ENCODE peak calls at places on chromosomes 12 and 14, in seven cellular contexts. F is tibial nerve, N is transverse colon, Z is PC-9, M is heart right ventricle, T is iPS DF 6.9, P is IMR-90. A is an unnamed sample.

GRCh38 chr14:22877000-22877501 is 5.5 kb downstream of the LRP10 start:
- DNase-seq in Z (no peak), F (no peak), N (no peak), M (no peak), P (no peak), T (no peak), A (no peak)

GRCh38 chr14:89452281-89452680 is 35.2 kb upstream of the FOXN3 start:
- DNase-seq in F (no peak), P (no peak), Z (no peak), T (no peak), M (no peak), N (no peak), A (no peak)

GRCh38 chr14:101246894-101247853 is 314.1 kb upstream of the DIO3 start:
- DNase-seq in M (no peak), N (no peak), Z (no peak), T (no peak), P (no peak), F (no peak), A (no peak)

GRCh38 chr12:113070117-113070906 is 13.8 kb downstream of the DTX1 start:
- DNase-seq in N (peak), P (no peak), T (no peak), M (peak), F (no peak), Z (no peak), A (no peak)

GRCh38 chr12:12896261-12896660 is 4.9 kb downstream of the GPRC5A start:
- DNase-seq in P (peak), N (no peak), M (no peak), Z (peak), T (no peak), F (no peak), A (peak)

GRCh38 chr12:92208613-92209121 is 63.0 kb upstream of the BTG1 start:
- DNase-seq in F (peak), P (peak), Z (peak), N (no peak), T (no peak), M (no peak), A (peak)

GRCh38 chr12:6684609-6685008 is 4.6 kb downstream of the ZNF384 start:
- DNase-seq in Z (peak), P (peak), M (no peak), T (no peak), N (no peak), F (peak), A (peak)

GRCh38 chr12:3087758-3088157 is 10.6 kb downstream of the TSPAN9 start:
- DNase-seq in N (no peak), M (no peak), T (no peak), F (no peak), Z (peak), P (no peak), A (no peak)

GRCh38 chr14:93114068-93114710 is 1.5 kb downstream of the ITPK1 start:
- DNase-seq in T (no peak), P (no peak), M (no peak), F (no peak), Z (no peak), N (no peak), A (no peak)

GRCh38 chr14:68248481-68249255 is 429.1 kb downstream of the RAD51B start:
- DNase-seq in F (no peak), N (no peak), T (no peak), Z (peak), P (peak), M (peak), A (peak)

GRCh38 chr14:57168138-57168695 is 100.5 kb downstream of the EXOC5 start:
- DNase-seq in T (no peak), N (no peak), F (no peak), Z (no peak), P (no peak), M (no peak), A (no peak)

GRCh38 chr12:46303039-46303666 is 34.3 kb upstream of the SLC38A1 start:
- DNase-seq in P (peak), T (peak), M (no peak), F (peak), Z (no peak), N (peak), A (peak)

GRCh38 chr12:79174656-79175055 is 310.1 kb downstream of the SYT1 start:
- DNase-seq in T (no peak), N (no peak), F (no peak), M (no peak), Z (no peak), P (peak), A (peak)

GRCh38 chr14:60657609-60657983 is 8.3 kb upstream of the SIX1 start:
- DNase-seq in P (no peak), N (no peak), M (no peak), T (no peak), F (no peak), Z (no peak), A (no peak)

GRCh38 chr14:44029933-44030332 is 477.1 kb downstream of the FSCB start:
- DNase-seq in T (no peak), N (no peak), P (no peak), F (no peak), M (no peak), Z (no peak), A (no peak)

GRCh38 chr14:99857551-99857950 is 64.3 kb downstream of the EML1 start:
- DNase-seq in M (no peak), P (no peak), Z (no peak), T (no peak), N (no peak), F (no peak), A (no peak)

GRCh38 chr14:29446971-29447370 is 480.7 kb downstream of the PRKD1 start:
- DNase-seq in F (no peak), P (no peak), Z (no peak), T (no peak), N (no peak), M (no peak), A (no peak)

GRCh38 chr12:115149685-115150378 is 465.9 kb upstream of the TBX3 start:
- DNase-seq in M (no peak), N (no peak), T (no peak), P (peak), F (no peak), Z (no peak), A (no peak)

GRCh38 chr12:110846615-110847566 is at the start of gene CCDC63:
- DNase-seq in M (peak), P (no peak), F (peak), Z (no peak), N (peak), T (no peak), A (peak)

GRCh38 chr12:19945559-19946485 is 422.5 kb upstream of the PDE3A start:
- DNase-seq in P (peak), T (no peak), Z (no peak), F (no peak), N (no peak), M (no peak), A (peak)

GRCh38 chr12:109998904-109999648 is at the start of gene ANKRD13A:
- DNase-seq in P (peak), M (peak), N (peak), Z (peak), T (peak), F (peak), A (peak)

GRCh38 chr14:72261068-72261467 is 328.8 kb downstream of the RGS6 start:
- DNase-seq in F (no peak), P (no peak), Z (no peak), T (no peak), M (no peak), N (no peak), A (no peak)

GRCh38 chr12:86712425-86712843 is 456.2 kb upstream of the MGAT4C start:
- DNase-seq in P (peak), Z (peak), M (no peak), T (no peak), N (no peak), F (no peak), A (no peak)

GRCh38 chr12:55970775-55971174 is 3.1 kb upstream of the RAB5B start:
- DNase-seq in F (no peak), T (no peak), Z (no peak), M (no peak), N (no peak), P (peak), A (no peak)

GRCh38 chr14:100669011-100669412 is 57.7 kb upstream of the DLK1 start:
- DNase-seq in Z (no peak), N (no peak), P (no peak), F (no peak), T (no peak), M (no peak), A (no peak)

GRCh38 chr14:99590746-99591555 is 13.1 kb downstream of the CCDC85C start:
- DNase-seq in M (peak), T (no peak), P (peak), F (no peak), N (no peak), Z (no peak), A (peak)

GRCh38 chr14:98952595-98953325 is 319.2 kb downstream of the BCL11B start:
- DNase-seq in F (no peak), Z (no peak), N (no peak), P (no peak), T (no peak), M (no peak), A (peak)

GRCh38 chr12:132487311-132487741 is 2.6 kb upstream of the FBRSL1 start:
- DNase-seq in P (no peak), N (no peak), Z (no peak), M (peak), F (no peak), T (no peak), A (no peak)

GRCh38 chr12:30792648-30793499 is 38.1 kb upstream of the CAPRIN2 start:
- DNase-seq in Z (peak), M (no peak), T (no peak), F (no peak), P (peak), N (no peak), A (no peak)

GRCh38 chr14:21723431-21724045 is 49.9 kb upstream of the OR4E1 start:
- DNase-seq in N (peak), F (no peak), T (peak), P (no peak), M (no peak), Z (no peak), A (peak)

GRCh38 chr14:59097681-59098080 is 90.8 kb upstream of the DAAM1 start:
- DNase-seq in P (peak), N (no peak), M (no peak), T (no peak), F (no peak), Z (no peak), A (peak)

GRCh38 chr12:42958271-42958674 is 368.7 kb upstream of the PRICKLE1 start:
- DNase-seq in Z (no peak), P (peak), T (no peak), M (no peak), F (no peak), N (no peak), A (peak)

DNA sequence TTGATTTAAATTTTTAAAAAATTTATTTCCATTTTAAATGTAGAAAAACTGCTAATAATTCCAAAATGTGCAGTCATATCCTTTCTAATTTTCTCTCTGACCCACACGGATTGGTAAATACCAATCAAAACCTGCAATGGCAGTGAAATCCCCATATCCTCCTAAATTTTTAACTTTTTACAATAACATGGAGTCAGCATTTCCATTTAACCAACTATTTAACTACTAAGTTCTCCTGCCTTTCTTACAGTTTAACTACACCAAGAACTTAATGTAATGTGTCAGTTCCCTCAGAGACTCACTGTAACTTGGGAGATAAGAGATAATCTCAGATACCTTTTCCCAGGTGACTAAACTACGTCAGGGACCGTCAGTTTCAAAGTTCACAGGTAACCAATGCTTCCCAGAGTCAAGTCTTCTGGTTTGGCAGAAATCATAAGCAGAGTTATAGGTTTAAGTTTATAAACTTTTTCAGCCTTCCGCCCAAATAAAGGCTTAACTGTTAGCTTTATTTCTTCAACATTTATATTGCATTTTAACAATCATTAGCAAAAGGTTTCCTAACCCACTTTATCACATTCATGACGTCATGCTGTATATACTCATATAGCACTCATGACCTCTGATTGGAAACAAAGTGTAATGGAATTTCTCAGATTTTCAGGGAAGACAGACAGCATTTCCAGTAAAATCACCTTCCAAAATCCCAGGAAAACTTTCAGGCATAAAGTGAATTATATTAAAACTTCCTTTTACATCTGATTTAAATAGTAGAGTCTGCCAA is 7.6 kb downstream of the KRAS start:
- DNase-seq in T (no peak), Z (no peak), M (no peak), F (no peak), N (peak), P (peak), A (peak)
- H3K27ac ChIP-seq in T (no peak), Z (no peak), M (no peak), F (no peak), N (peak), P (no peak), A (peak)

DNA sequence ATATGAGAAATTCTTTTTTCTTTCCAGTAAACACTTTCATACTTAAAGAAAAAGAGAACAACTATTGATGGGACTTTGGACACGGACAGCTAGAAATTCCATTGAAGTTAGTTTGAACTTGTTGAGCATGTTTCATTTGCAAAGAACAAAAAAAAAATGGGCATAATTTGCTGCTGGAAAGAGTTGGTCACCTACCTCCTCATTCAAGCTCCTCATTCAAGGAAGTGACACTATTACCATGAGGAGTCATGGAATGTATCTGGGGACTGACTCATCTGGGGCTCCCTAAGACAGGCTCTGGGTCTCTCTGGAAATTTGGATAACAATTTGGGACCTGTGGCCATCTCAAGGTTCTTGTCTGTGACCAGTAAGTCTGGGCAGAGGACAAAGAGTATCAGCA is 50.4 kb downstream of the KICS2 start:
- DNase-seq in Z (peak), N (no peak), F (no peak), P (peak), M (no peak), T (no peak), A (peak)
- H3K27ac ChIP-seq in Z (peak), N (no peak), F (no peak), P (peak), M (no peak), T (no peak), A (no peak)

GRCh38 chr12:48865441-48866290 is at the start of gene RND1:
- DNase-seq in T (peak), N (peak), P (peak), Z (peak), M (peak), F (peak), A (peak)
- H3K27ac ChIP-seq in T (no peak), N (peak), P (no peak), Z (peak), M (peak), F (peak), A (no peak)

DNA sequence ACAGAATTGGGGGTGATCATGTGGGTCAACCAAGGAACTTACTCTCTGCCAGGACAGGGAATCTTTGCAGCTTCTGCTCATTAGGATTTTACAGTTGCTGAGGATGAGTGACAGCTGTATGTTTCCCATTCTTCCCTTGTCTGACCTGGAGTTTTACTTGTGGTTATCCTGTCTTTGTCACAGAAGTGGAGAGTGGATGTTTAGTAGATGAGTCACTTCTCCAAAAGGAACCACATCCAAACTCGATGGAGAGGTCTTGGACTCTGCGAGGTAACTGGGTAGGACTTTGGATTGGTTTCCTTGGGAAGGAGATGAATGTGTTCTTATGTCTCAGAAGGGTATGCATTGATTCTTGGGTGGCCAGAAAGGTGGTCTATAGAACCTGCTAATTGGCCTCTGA is 53.8 kb upstream of the USP44 start:
- DNase-seq in N (no peak), F (no peak), P (peak), Z (peak), M (no peak), T (no peak), A (no peak)
- H3K27ac ChIP-seq in N (no peak), F (no peak), P (no peak), Z (no peak), M (peak), T (no peak), A (no peak)

GRCh38 chr12:26725517-26725916 is 107.5 kb downstream of the ITPR2 start:
- DNase-seq in M (no peak), N (no peak), Z (no peak), F (no peak), P (no peak), T (no peak), A (no peak)
- H3K27ac ChIP-seq in M (no peak), N (no peak), Z (no peak), F (no peak), P (no peak), T (no peak), A (no peak)